ENCODE peak calls at places on chromosomes 4 and X, in seven cellular contexts. One of them, this sample, is unnamed.

GRCh38 chrX:41447897-41448296 is 754 bp downstream of the NYX start:
- DNase-seq in left ventricle myocardium inferior: no peak
- DNase-seq in neuronal stem cell: no peak
- DNase-seq in OCI-LY7: no peak
- DNase-seq in GM12878: no peak
- DNase-seq in SK-N-SH: no peak
- DNase-seq in upper lobe of left lung: no peak
- DNase-seq in this sample: no peak

GRCh38 chr4:48375651-48376291 is 34.4 kb downstream of the SLAIN2 start:
- DNase-seq in OCI-LY7: no peak
- DNase-seq in left ventricle myocardium inferior: no peak
- DNase-seq in upper lobe of left lung: no peak
- DNase-seq in GM12878: no peak
- DNase-seq in SK-N-SH: no peak
- DNase-seq in neuronal stem cell: no peak
- DNase-seq in this sample: no peak

GRCh38 chr4:106486533-106486932 is 118.0 kb upstream of the GIMD1 start:
- DNase-seq in left ventricle myocardium inferior: no peak
- DNase-seq in neuronal stem cell: no peak
- DNase-seq in upper lobe of left lung: no peak
- DNase-seq in GM12878: no peak
- DNase-seq in SK-N-SH: no peak
- DNase-seq in OCI-LY7: no peak
- DNase-seq in this sample: no peak

GRCh38 chrX:140034916-140035315 is 69.6 kb upstream of the CXorf66 start:
- DNase-seq in OCI-LY7: peak; percentile 0
- DNase-seq in upper lobe of left lung: no peak
- DNase-seq in GM12878: no peak
- DNase-seq in left ventricle myocardium inferior: no peak
- DNase-seq in neuronal stem cell: no peak
- DNase-seq in SK-N-SH: peak; percentile 2
- DNase-seq in this sample: no peak

GRCh38 chr4:109290918-109291317 is 11.5 kb downstream of the COL25A1 start:
- DNase-seq in neuronal stem cell: no peak
- DNase-seq in upper lobe of left lung: no peak
- DNase-seq in GM12878: no peak
- DNase-seq in left ventricle myocardium inferior: no peak
- DNase-seq in OCI-LY7: no peak
- DNase-seq in SK-N-SH: no peak
- DNase-seq in this sample: no peak

GRCh38 chr4:156762851-156763250 is 208.7 kb downstream of the PDGFC start:
- DNase-seq in left ventricle myocardium inferior: no peak
- DNase-seq in SK-N-SH: no peak
- DNase-seq in upper lobe of left lung: no peak
- DNase-seq in neuronal stem cell: no peak
- DNase-seq in OCI-LY7: no peak
- DNase-seq in GM12878: no peak
- DNase-seq in this sample: no peak

GRCh38 chr4:79141530-79141929 is 184.3 kb downstream of the NAA11 start:
- DNase-seq in upper lobe of left lung: no peak
- DNase-seq in OCI-LY7: no peak
- DNase-seq in neuronal stem cell: peak; percentile 27
- DNase-seq in left ventricle myocardium inferior: no peak
- DNase-seq in GM12878: no peak
- DNase-seq in SK-N-SH: no peak
- DNase-seq in this sample: no peak

GRCh38 chr4:65083076-65083475 is 587.2 kb downstream of the EPHA5 start:
- DNase-seq in neuronal stem cell: no peak
- DNase-seq in SK-N-SH: no peak
- DNase-seq in OCI-LY7: no peak
- DNase-seq in left ventricle myocardium inferior: no peak
- DNase-seq in GM12878: no peak
- DNase-seq in upper lobe of left lung: no peak
- DNase-seq in this sample: no peak

GRCh38 chr4:105453550-105454201 is 20.2 kb downstream of the PPA2 start:
- DNase-seq in upper lobe of left lung: no peak
- DNase-seq in left ventricle myocardium inferior: no peak
- DNase-seq in OCI-LY7: no peak
- DNase-seq in neuronal stem cell: no peak
- DNase-seq in GM12878: no peak
- DNase-seq in SK-N-SH: no peak
- DNase-seq in this sample: no peak

GRCh38 chr4:79650794-79651431 is 242.9 kb upstream of the GK2 start:
- DNase-seq in OCI-LY7: no peak
- DNase-seq in SK-N-SH: no peak
- DNase-seq in neuronal stem cell: no peak
- DNase-seq in upper lobe of left lung: no peak
- DNase-seq in left ventricle myocardium inferior: no peak
- DNase-seq in GM12878: no peak
- DNase-seq in this sample: no peak

GRCh38 chr4:145207934-145208333 is 27.5 kb upstream of the OTUD4 start:
- DNase-seq in left ventricle myocardium inferior: no peak
- DNase-seq in OCI-LY7: no peak
- DNase-seq in GM12878: no peak
- DNase-seq in SK-N-SH: no peak
- DNase-seq in neuronal stem cell: no peak
- DNase-seq in upper lobe of left lung: no peak
- DNase-seq in this sample: no peak

GRCh38 chr4:69882150-69882549 is 22.2 kb upstream of the SULT1E1 start:
- DNase-seq in left ventricle myocardium inferior: no peak
- DNase-seq in neuronal stem cell: no peak
- DNase-seq in OCI-LY7: no peak
- DNase-seq in upper lobe of left lung: no peak
- DNase-seq in SK-N-SH: no peak
- DNase-seq in GM12878: no peak
- DNase-seq in this sample: no peak

GRCh38 chr4:6270691-6271121 is 1.1 kb downstream of the WFS1 start:
- DNase-seq in GM12878: no peak
- DNase-seq in left ventricle myocardium inferior: no peak
- DNase-seq in SK-N-SH: no peak
- DNase-seq in neuronal stem cell: no peak
- DNase-seq in OCI-LY7: no peak
- DNase-seq in upper lobe of left lung: no peak
- DNase-seq in this sample: no peak

GRCh38 chrX:68536884-68537283 is 38.0 kb downstream of the YIPF6 start:
- DNase-seq in left ventricle myocardium inferior: no peak
- DNase-seq in SK-N-SH: no peak
- DNase-seq in GM12878: no peak
- DNase-seq in neuronal stem cell: no peak
- DNase-seq in upper lobe of left lung: no peak
- DNase-seq in OCI-LY7: no peak
- DNase-seq in this sample: no peak

GRCh38 chr4:89001647-89002518 is 55.1 kb downstream of the FAM13A start:
- DNase-seq in left ventricle myocardium inferior: no peak
- DNase-seq in upper lobe of left lung: no peak
- DNase-seq in SK-N-SH: peak; percentile 19
- DNase-seq in GM12878: no peak
- DNase-seq in OCI-LY7: no peak
- DNase-seq in neuronal stem cell: no peak
- DNase-seq in this sample: no peak

GRCh38 chrX:147832707-147833348 is 78.9 kb upstream of the FMR1 start:
- DNase-seq in OCI-LY7: no peak
- DNase-seq in upper lobe of left lung: no peak
- DNase-seq in neuronal stem cell: no peak
- DNase-seq in GM12878: no peak
- DNase-seq in SK-N-SH: no peak
- DNase-seq in left ventricle myocardium inferior: no peak
- DNase-seq in this sample: no peak

GRCh38 chrX:46791927-46792825 is 33.3 kb upstream of the SLC9A7 start:
- DNase-seq in SK-N-SH: no peak
- DNase-seq in neuronal stem cell: no peak
- DNase-seq in upper lobe of left lung: no peak
- DNase-seq in left ventricle myocardium inferior: no peak
- DNase-seq in OCI-LY7: no peak
- DNase-seq in GM12878: peak; percentile 68
- DNase-seq in this sample: no peak

GRCh38 chr4:8025668-8026067 is 86.0 kb upstream of the AFAP1 start:
- DNase-seq in GM12878: no peak
- DNase-seq in OCI-LY7: no peak
- DNase-seq in neuronal stem cell: no peak
- DNase-seq in upper lobe of left lung: peak; percentile 67
- DNase-seq in left ventricle myocardium inferior: no peak
- DNase-seq in SK-N-SH: no peak
- DNase-seq in this sample: no peak

GRCh38 chrX:149274516-149275105 is 230.5 kb downstream of the IDS start:
- DNase-seq in OCI-LY7: no peak
- DNase-seq in neuronal stem cell: no peak
- DNase-seq in left ventricle myocardium inferior: no peak
- DNase-seq in SK-N-SH: no peak
- DNase-seq in GM12878: no peak
- DNase-seq in upper lobe of left lung: no peak
- DNase-seq in this sample: no peak

GRCh38 chr4:156578713-156579112 is 392.9 kb downstream of the PDGFC start:
- DNase-seq in OCI-LY7: no peak
- DNase-seq in upper lobe of left lung: no peak
- DNase-seq in left ventricle myocardium inferior: no peak
- DNase-seq in GM12878: no peak
- DNase-seq in neuronal stem cell: no peak
- DNase-seq in SK-N-SH: no peak
- DNase-seq in this sample: no peak

DNA sequence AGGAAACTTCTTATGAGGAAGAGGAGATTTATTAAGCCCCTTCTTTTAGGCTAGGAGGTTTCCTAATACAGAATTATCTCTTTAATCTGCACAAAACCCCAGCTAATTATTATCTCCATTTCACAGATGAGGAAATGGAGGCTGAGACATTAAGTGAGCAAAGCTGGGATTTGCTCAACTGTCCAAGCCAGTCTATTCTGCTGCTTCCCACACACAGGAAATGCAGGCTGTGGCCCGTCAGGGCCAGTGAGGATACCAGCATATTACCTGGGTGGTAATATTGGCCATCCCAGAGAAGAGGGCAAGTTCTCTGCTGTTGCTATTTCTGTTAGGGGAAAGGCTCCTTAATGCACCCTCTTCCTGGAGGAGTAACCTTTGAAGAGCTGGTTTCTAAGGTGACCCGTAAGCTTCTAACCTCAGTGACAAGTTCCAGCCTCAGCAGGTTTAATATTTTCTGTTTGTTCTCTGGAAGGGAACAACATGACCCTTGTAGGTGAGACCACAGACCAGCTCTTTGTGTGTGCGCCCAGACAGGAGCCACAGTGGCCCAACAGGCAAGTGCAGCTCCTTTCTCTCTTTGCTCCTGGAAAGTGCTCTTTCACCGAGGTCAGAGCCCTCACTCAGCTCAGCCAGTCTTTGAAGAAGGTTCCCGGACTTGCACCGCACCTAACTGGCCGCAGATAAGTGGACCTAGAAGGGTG is 35.6 kb downstream of the TBC1D9 start:
- DNase-seq in GM12878: no peak
- DNase-seq in SK-N-SH: no peak
- DNase-seq in OCI-LY7: peak; percentile 37
- DNase-seq in left ventricle myocardium inferior: no peak
- DNase-seq in neuronal stem cell: no peak
- DNase-seq in upper lobe of left lung: no peak
- DNase-seq in this sample: no peak
- H3K27ac ChIP-seq in GM12878: peak overlapping the region; percentile 89
- H3K27ac ChIP-seq in SK-N-SH: no peak overlapping the region
- H3K27ac ChIP-seq in OCI-LY7: peak overlapping the region; percentile 70
- H3K27ac ChIP-seq in left ventricle myocardium inferior: peak overlapping the region; percentile 51
- H3K27ac ChIP-seq in neuronal stem cell: no peak overlapping the region
- H3K27ac ChIP-seq in upper lobe of left lung: peak overlapping the region; percentile 83
- H3K27ac ChIP-seq in this sample: no peak overlapping the region

GRCh38 chrX:44338361-44338760 is 5.1 kb downstream of the EFHC2 start:
- DNase-seq in upper lobe of left lung: no peak
- DNase-seq in SK-N-SH: no peak
- DNase-seq in OCI-LY7: no peak
- DNase-seq in GM12878: no peak
- DNase-seq in left ventricle myocardium inferior: no peak
- DNase-seq in neuronal stem cell: no peak
- DNase-seq in this sample: no peak

GRCh38 chrX:44342866-44343265 is 606 bp downstream of the EFHC2 start:
- DNase-seq in SK-N-SH: no peak
- DNase-seq in upper lobe of left lung: no peak
- DNase-seq in GM12878: no peak
- DNase-seq in neuronal stem cell: no peak
- DNase-seq in OCI-LY7: no peak
- DNase-seq in left ventricle myocardium inferior: no peak
- DNase-seq in this sample: no peak

GRCh38 chrX:44344687-44345086 is 1.2 kb upstream of the EFHC2 start:
- DNase-seq in left ventricle myocardium inferior: no peak
- DNase-seq in OCI-LY7: no peak
- DNase-seq in neuronal stem cell: no peak
- DNase-seq in SK-N-SH: no peak
- DNase-seq in GM12878: no peak
- DNase-seq in upper lobe of left lung: no peak
- DNase-seq in this sample: peak; percentile 48

GRCh38 chrX:44343412-44343942 is at the start of gene EFHC2:
- DNase-seq in left ventricle myocardium inferior: peak; percentile 29
- DNase-seq in SK-N-SH: peak; percentile 60
- DNase-seq in OCI-LY7: no peak
- DNase-seq in upper lobe of left lung: peak; percentile 89
- DNase-seq in GM12878: no peak
- DNase-seq in neuronal stem cell: no peak
- DNase-seq in this sample: peak; percentile 57

GRCh38 chrX:44344194-44344593 is 722 bp upstream of the EFHC2 start:
- DNase-seq in upper lobe of left lung: no peak
- DNase-seq in left ventricle myocardium inferior: no peak
- DNase-seq in GM12878: no peak
- DNase-seq in SK-N-SH: no peak
- DNase-seq in neuronal stem cell: no peak
- DNase-seq in OCI-LY7: no peak
- DNase-seq in this sample: peak; percentile 65
- H3K4me3 ChIP-seq in upper lobe of left lung: peak overlapping the region; percentile 50
- H3K4me3 ChIP-seq in left ventricle myocardium inferior: peak overlapping the region; percentile 63
- H3K4me3 ChIP-seq in GM12878: no peak overlapping the region
- H3K4me3 ChIP-seq in SK-N-SH: no peak overlapping the region
- H3K4me3 ChIP-seq in neuronal stem cell: no peak overlapping the region
- H3K4me3 ChIP-seq in OCI-LY7: no peak overlapping the region
- H3K4me3 ChIP-seq in this sample: peak overlapping the region; percentile 65

GRCh38 chrX:131747173-131747572 is 203.3 kb downstream of the OR13H1 start:
- DNase-seq in GM12878: peak; percentile 98
- DNase-seq in upper lobe of left lung: no peak
- DNase-seq in OCI-LY7: no peak
- DNase-seq in neuronal stem cell: no peak
- DNase-seq in SK-N-SH: peak; percentile 39
- DNase-seq in left ventricle myocardium inferior: no peak
- DNase-seq in this sample: no peak

GRCh38 chrX:131752493-131753198 is 208.8 kb downstream of the OR13H1 start:
- DNase-seq in upper lobe of left lung: no peak
- DNase-seq in SK-N-SH: peak; percentile 14
- DNase-seq in OCI-LY7: no peak
- DNase-seq in neuronal stem cell: no peak
- DNase-seq in GM12878: peak; percentile 87
- DNase-seq in left ventricle myocardium inferior: no peak
- DNase-seq in this sample: no peak
- H3K27ac ChIP-seq in upper lobe of left lung: peak overlapping the region; percentile 39
- H3K27ac ChIP-seq in SK-N-SH: no peak overlapping the region
- H3K27ac ChIP-seq in OCI-LY7: no peak overlapping the region
- H3K27ac ChIP-seq in neuronal stem cell: no peak overlapping the region
- H3K27ac ChIP-seq in GM12878: peak overlapping the region; percentile 94
- H3K27ac ChIP-seq in left ventricle myocardium inferior: no peak overlapping the region
- H3K27ac ChIP-seq in this sample: no peak overlapping the region

GRCh38 chr4:113405874-113406722 is 355.4 kb downstream of the CAMK2D start:
- DNase-seq in left ventricle myocardium inferior: no peak
- DNase-seq in SK-N-SH: no peak
- DNase-seq in upper lobe of left lung: no peak
- DNase-seq in neuronal stem cell: no peak
- DNase-seq in OCI-LY7: no peak
- DNase-seq in GM12878: no peak
- DNase-seq in this sample: no peak
- H3K4me3 ChIP-seq in left ventricle myocardium inferior: no peak overlapping the region
- H3K4me3 ChIP-seq in SK-N-SH: no peak overlapping the region
- H3K4me3 ChIP-seq in upper lobe of left lung: no peak overlapping the region
- H3K4me3 ChIP-seq in neuronal stem cell: no peak overlapping the region
- H3K4me3 ChIP-seq in OCI-LY7: no peak overlapping the region
- H3K4me3 ChIP-seq in GM12878: no peak overlapping the region
- H3K4me3 ChIP-seq in this sample: no peak overlapping the region